ENCODE peak calls at places on chromosomes 5 and 9, in ten cellular contexts. J is lung; Y is Karpas-422; R is endodermal cell; B is CD8-positive, alpha-beta T cell; K is small intestine; X is heart left ventricle; I is sigmoid colon; F is right cardiac atrium; S is ovary. U is an unnamed sample.

GRCh38 chr9:27426717-27427645 is 97.1 kb upstream of the IFNK start:
- DNase-seq in B (no peak), K (no peak), Y (no peak), J (no peak), R (peak; percentile 71), X (no peak), I (no peak), F (no peak), S (no peak), U (peak; percentile 69)

GRCh38 chr5:93588586-93589347 is 5.7 kb downstream of the NR2F1 start:
- DNase-seq in K (no peak), B (no peak), S (no peak), J (no peak), R (no peak), I (peak; percentile 67), Y (no peak), F (no peak), X (no peak), U (no peak)

GRCh38 chr9:6931913-6932312 is 174.1 kb downstream of the KDM4C start:
- DNase-seq in R (no peak), B (no peak), K (peak; percentile 95), I (no peak), Y (no peak), S (no peak), X (peak; percentile 76), F (peak; percentile 62), J (no peak), U (peak; percentile 68)

GRCh38 chr9:120402741-120403542 is 177.0 kb downstream of the CDK5RAP2 start:
- DNase-seq in I (peak; percentile 46), K (no peak), R (no peak), B (no peak), J (no peak), S (no peak), F (no peak), Y (no peak), X (no peak), U (no peak)

GRCh38 chr5:125668904-125669303 is 754.3 kb upstream of the GRAMD2B start:
- DNase-seq in K (peak; percentile 39), S (no peak), Y (no peak), X (no peak), R (peak; percentile 87), I (no peak), B (no peak), F (no peak), J (no peak), U (no peak)

GRCh38 chr9:136323420-136323819 is 3.9 kb upstream of the GPSM1 start:
- DNase-seq in K (peak; percentile 32), F (no peak), B (no peak), J (no peak), Y (no peak), S (no peak), I (no peak), X (no peak), R (no peak), U (no peak)

GRCh38 chr9:137500666-137501397 is 41.7 kb upstream of the NSMF start:
- DNase-seq in S (no peak), B (no peak), R (peak; percentile 38), I (no peak), X (peak; percentile 23), Y (no peak), K (no peak), J (no peak), F (no peak), U (no peak)

GRCh38 chr9:96461336-96461735 is 11.4 kb downstream of the HABP4 start:
- DNase-seq in X (no peak), K (no peak), R (no peak), I (no peak), Y (no peak), J (no peak), B (no peak), S (no peak), F (no peak), U (no peak)

GRCh38 chr9:70948744-70949143 is 172.7 kb downstream of the TRPM3 start:
- DNase-seq in K (no peak), Y (no peak), S (no peak), F (no peak), X (no peak), B (no peak), I (no peak), R (no peak), J (no peak), U (no peak)

GRCh38 chr9:2344436-2344835 is 277.2 kb upstream of the VLDLR start:
- DNase-seq in B (no peak), F (no peak), I (no peak), J (no peak), K (no peak), Y (no peak), S (no peak), R (no peak), X (no peak), U (no peak)

GRCh38 chr9:112711050-112711689 is 6.7 kb downstream of the INIP start:
- DNase-seq in B (no peak), F (no peak), I (no peak), R (peak; percentile 55), Y (peak; percentile 65), X (no peak), S (no peak), K (peak; percentile 29), J (no peak), U (no peak)

GRCh38 chr5:151347364-151347763 is at the start of gene SLC36A2:
- DNase-seq in J (no peak), S (no peak), K (no peak), F (no peak), X (no peak), I (no peak), B (no peak), R (no peak), Y (no peak), U (no peak)

GRCh38 chr5:137147346-137147745 is 351.8 kb downstream of the SPOCK1 start:
- DNase-seq in J (no peak), X (no peak), K (no peak), S (no peak), B (no peak), I (no peak), R (no peak), F (no peak), Y (peak; percentile 68), U (no peak)

GRCh38 chr9:7858166-7858565 is 58.6 kb upstream of the DMAC1 start:
- DNase-seq in I (no peak), K (no peak), B (no peak), S (no peak), J (no peak), R (no peak), X (no peak), F (no peak), Y (no peak), U (no peak)

GRCh38 chr9:136107155-136107952 is 11.3 kb downstream of the TMEM250 start:
- DNase-seq in K (peak; percentile 84), Y (no peak), S (peak; percentile 22), X (no peak), B (peak; percentile 61), I (no peak), J (no peak), R (no peak), F (no peak), U (no peak)

GRCh38 chr5:51651889-51652288 is 268.6 kb downstream of the ISL1 start:
- DNase-seq in R (no peak), J (no peak), Y (no peak), S (no peak), K (no peak), B (no peak), F (no peak), I (no peak), X (no peak), U (no peak)

GRCh38 chr5:107242411-107242810 is 428.3 kb downstream of the EFNA5 start:
- DNase-seq in X (no peak), J (no peak), B (no peak), R (no peak), Y (no peak), F (no peak), K (no peak), S (no peak), I (no peak), U (no peak)
- H3K4me1 ChIP-seq in X (no peaks in the 10 kb centered on the region), J (no peaks in the 10 kb centered on the region), B (no peaks in the 10 kb centered on the region), R (no peaks in the 10 kb centered on the region), Y (no peaks in the 10 kb centered on the region), F (no peaks in the 10 kb centered on the region), K (no peaks in the 10 kb centered on the region), S (no peaks in the 10 kb centered on the region), I (no peaks in the 10 kb centered on the region), U (no peaks in the 10 kb centered on the region)

DNA sequence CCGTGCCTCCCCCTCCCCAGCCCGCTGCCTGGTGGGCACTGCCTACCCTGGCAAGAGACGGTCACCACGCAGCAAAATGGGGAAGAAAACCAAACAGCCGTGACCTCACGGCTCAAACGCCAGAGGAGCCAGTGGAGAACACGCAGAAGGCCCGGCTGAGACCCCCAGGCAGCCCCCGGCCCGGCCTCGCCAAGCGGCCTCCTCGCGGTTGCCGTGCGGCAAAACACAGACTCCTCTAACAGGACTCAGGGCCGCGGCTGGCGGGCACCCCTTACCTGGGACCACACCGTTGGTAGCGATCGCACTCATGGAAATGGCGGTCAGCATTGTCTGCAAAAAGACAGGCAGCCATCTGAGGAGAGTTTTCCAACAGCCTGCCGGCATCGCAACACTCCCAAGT is 23.8 kb downstream of the SLC12A7 start:
- DNase-seq in J (no peak), B (no peak), K (no peak), I (no peak), S (no peak), F (no peak), R (no peak), X (no peak), Y (no peak), U (no peak)
- H3K4me3 ChIP-seq in J (no peak overlapping the region), B (no peak overlapping the region), K (no peak overlapping the region), I (no peak overlapping the region), S (no peak overlapping the region), F (no peak overlapping the region), R (no peak overlapping the region), X (no peak overlapping the region), Y (no peak overlapping the region), U (no peak overlapping the region)

GRCh38 chr5:58462154-58462553 is 2.3 kb upstream of the PLK2 start:
- DNase-seq in X (no peak), Y (peak; percentile 42), R (no peak), J (no peak), B (no peak), K (peak; percentile 95), I (no peak), F (no peak), S (no peak), U (no peak)
- H3K27ac ChIP-seq in X (no peak overlapping the region), Y (no peak overlapping the region), R (peak overlapping the region; percentile 76), J (no peak overlapping the region), B (no peak overlapping the region), K (peak overlapping the region; percentile 55), I (no peak overlapping the region), F (no peak overlapping the region), S (no peak overlapping the region), U (peak overlapping the region; percentile 82)

DNA sequence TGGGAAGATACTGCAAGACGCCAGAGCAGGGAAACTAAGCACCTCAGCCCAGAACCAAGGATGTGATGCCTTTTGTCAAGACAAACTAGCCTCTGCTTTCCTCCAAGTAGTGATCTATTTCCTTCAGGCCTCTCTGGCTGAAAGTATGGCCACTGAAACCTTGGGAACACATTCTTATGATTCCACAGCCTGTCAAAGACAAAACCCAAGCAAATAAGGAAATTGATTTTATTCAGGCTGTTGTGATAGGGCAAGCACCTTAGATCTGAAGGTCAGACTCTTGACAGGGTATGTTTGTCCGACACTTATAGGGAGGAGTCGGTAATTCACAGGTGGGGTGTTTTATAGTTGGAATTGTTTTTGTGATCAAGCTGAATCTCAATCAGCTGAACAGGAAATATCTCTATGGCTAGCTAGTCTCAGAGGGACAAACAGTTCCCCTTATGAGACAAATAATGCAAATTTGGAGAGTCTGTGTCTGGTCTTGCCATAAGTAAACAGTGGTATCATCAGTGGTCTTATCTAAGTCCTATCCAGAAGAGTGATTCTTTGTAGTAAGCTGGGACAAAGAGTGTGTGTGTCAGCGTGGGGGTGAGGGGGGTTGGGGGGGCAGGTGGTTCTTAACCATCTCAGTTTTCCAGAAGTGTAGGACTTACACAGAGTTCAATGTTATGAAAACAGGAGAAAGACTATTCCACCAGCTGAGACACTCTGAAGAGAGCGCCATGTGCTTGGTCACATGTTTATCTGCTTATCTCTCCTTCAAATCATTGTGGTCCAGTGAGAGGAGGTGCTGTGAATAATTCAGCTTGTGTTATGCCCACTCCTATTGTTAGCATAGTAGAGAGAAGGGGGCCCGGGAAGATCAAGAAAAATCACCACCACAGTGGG is 6.7 kb upstream of the ZCCHC10 start:
- DNase-seq in S (no peak), J (no peak), I (no peak), F (no peak), R (no peak), K (peak; percentile 37), B (no peak), Y (no peak), X (no peak), U (no peak)
- H3K4me1 ChIP-seq in S (no peaks in the 10 kb centered on the region), J (no peaks in the 10 kb centered on the region), I (no peaks in the 10 kb centered on the region), F (no peaks in the 10 kb centered on the region), R (peaks cover 14% of the 10 kb centered on the region), K (no peaks in the 10 kb centered on the region), B (no peaks in the 10 kb centered on the region), Y (peaks cover 9% of the 10 kb centered on the region), X (no peaks in the 10 kb centered on the region), U (no peaks in the 10 kb centered on the region)

U was measured in RWPE2.